ENCODE peak calls at places on chromosomes 4 and X, in eight cellular contexts. One of them, this sample, is unnamed.

GRCh38 chr4:72319596-72319995 is 249.4 kb downstream of the ADAMTS3 start:
- DNase-seq in NCI-H2081: no peak
- DNase-seq in NCI-H1105: no peak
- DNase-seq in CD4-positive, alpha-beta T cell: no peak
- DNase-seq in pancreas: no peak
- DNase-seq in C1 segment of cervical spinal cord: no peak
- DNase-seq in NCI-H460: no peak
- DNase-seq in ascending aorta: no peak
- DNase-seq in this sample: no peak

GRCh38 chr4:31187979-31188378 is 467.8 kb downstream of the PCDH7 start:
- DNase-seq in NCI-H2081: no peak
- DNase-seq in NCI-H1105: no peak
- DNase-seq in CD4-positive, alpha-beta T cell: no peak
- DNase-seq in pancreas: no peak
- DNase-seq in C1 segment of cervical spinal cord: no peak
- DNase-seq in NCI-H460: no peak
- DNase-seq in ascending aorta: no peak
- DNase-seq in this sample: no peak

GRCh38 chrX:72100824-72101351 is 30.8 kb downstream of the RTL5 start:
- DNase-seq in NCI-H2081: no peak
- DNase-seq in NCI-H1105: no peak
- DNase-seq in CD4-positive, alpha-beta T cell: peak; percentile 42
- DNase-seq in pancreas: peak; percentile 40
- DNase-seq in C1 segment of cervical spinal cord: no peak
- DNase-seq in NCI-H460: no peak
- DNase-seq in ascending aorta: no peak
- DNase-seq in this sample: no peak

GRCh38 chr4:74314329-74314728 is 6.1 kb downstream of the EPGN start:
- DNase-seq in NCI-H2081: no peak
- DNase-seq in NCI-H1105: no peak
- DNase-seq in CD4-positive, alpha-beta T cell: no peak
- DNase-seq in pancreas: no peak
- DNase-seq in C1 segment of cervical spinal cord: no peak
- DNase-seq in NCI-H460: no peak
- DNase-seq in ascending aorta: no peak
- DNase-seq in this sample: no peak

GRCh38 chr4:87758278-87758677 is 41.1 kb upstream of the IBSP start:
- DNase-seq in NCI-H2081: no peak
- DNase-seq in NCI-H1105: no peak
- DNase-seq in CD4-positive, alpha-beta T cell: no peak
- DNase-seq in pancreas: no peak
- DNase-seq in C1 segment of cervical spinal cord: no peak
- DNase-seq in NCI-H460: no peak
- DNase-seq in ascending aorta: no peak
- DNase-seq in this sample: no peak

GRCh38 chr4:169066934-169067333 is 56.9 kb upstream of the CBR4 start:
- DNase-seq in NCI-H2081: no peak
- DNase-seq in NCI-H1105: no peak
- DNase-seq in CD4-positive, alpha-beta T cell: no peak
- DNase-seq in pancreas: no peak
- DNase-seq in C1 segment of cervical spinal cord: no peak
- DNase-seq in NCI-H460: no peak
- DNase-seq in ascending aorta: no peak
- DNase-seq in this sample: no peak

GRCh38 chr4:140675599-140676231 is 80.5 kb downstream of the TBC1D9 start:
- DNase-seq in NCI-H2081: no peak
- DNase-seq in NCI-H1105: no peak
- DNase-seq in CD4-positive, alpha-beta T cell: no peak
- DNase-seq in pancreas: no peak
- DNase-seq in C1 segment of cervical spinal cord: no peak
- DNase-seq in NCI-H460: no peak
- DNase-seq in ascending aorta: no peak
- DNase-seq in this sample: no peak

GRCh38 chr4:141538001-141538400 is 98.4 kb upstream of the IL15 start:
- DNase-seq in NCI-H2081: no peak
- DNase-seq in NCI-H1105: no peak
- DNase-seq in CD4-positive, alpha-beta T cell: no peak
- DNase-seq in pancreas: no peak
- DNase-seq in C1 segment of cervical spinal cord: no peak
- DNase-seq in NCI-H460: no peak
- DNase-seq in ascending aorta: no peak
- DNase-seq in this sample: no peak

GRCh38 chrX:120769576-120770341 is 105.9 kb downstream of the CT47B1 start:
- DNase-seq in NCI-H2081: peak; percentile 78
- DNase-seq in NCI-H1105: peak; percentile 28
- DNase-seq in CD4-positive, alpha-beta T cell: no peak
- DNase-seq in pancreas: no peak
- DNase-seq in C1 segment of cervical spinal cord: no peak
- DNase-seq in NCI-H460: peak; percentile 33
- DNase-seq in ascending aorta: no peak
- DNase-seq in this sample: no peak

GRCh38 chr4:62709618-62710252 is 1509.6 kb downstream of the ADGRL3 start:
- DNase-seq in NCI-H2081: peak; percentile 57
- DNase-seq in NCI-H1105: no peak
- DNase-seq in CD4-positive, alpha-beta T cell: no peak
- DNase-seq in pancreas: no peak
- DNase-seq in C1 segment of cervical spinal cord: no peak
- DNase-seq in NCI-H460: peak; percentile 27
- DNase-seq in ascending aorta: no peak
- DNase-seq in this sample: no peak

GRCh38 chr4:86031927-86032326 is 327.9 kb downstream of the MAPK10 start:
- DNase-seq in NCI-H2081: no peak
- DNase-seq in NCI-H1105: no peak
- DNase-seq in CD4-positive, alpha-beta T cell: no peak
- DNase-seq in pancreas: no peak
- DNase-seq in C1 segment of cervical spinal cord: no peak
- DNase-seq in NCI-H460: no peak
- DNase-seq in ascending aorta: no peak
- DNase-seq in this sample: no peak

GRCh38 chr4:145406970-145407369 is 74.7 kb upstream of the SMAD1 start:
- DNase-seq in NCI-H2081: no peak
- DNase-seq in NCI-H1105: no peak
- DNase-seq in CD4-positive, alpha-beta T cell: no peak
- DNase-seq in pancreas: no peak
- DNase-seq in C1 segment of cervical spinal cord: no peak
- DNase-seq in NCI-H460: no peak
- DNase-seq in ascending aorta: no peak
- DNase-seq in this sample: no peak

This sample was measured in right lobe of liver.